ENCODE peak calls at places on chromosomes 16 and 17, in four cellular contexts. Q is ACHN, R is lower lobe of right lung, S is erythroblast. O is an unnamed sample.

GRCh38 chr17:73347355-73347754 is 35.6 kb upstream of the CDC42EP4 start:
- DNase-seq in R (no peak), Q (no peak), S (no peak), O (no peak)

GRCh38 chr17:63954402-63955063 is 18.2 kb downstream of the SCN4A start:
- DNase-seq in Q (no peak), R (no peak), S (no peak), O (no peak)

GRCh38 chr17:30203471-30203981 is 32.0 kb downstream of the SLC6A4 start:
- DNase-seq in S (no peak), Q (no peak), R (no peak), O (no peak)

GRCh38 chr17:42276609-42277341 is 584 bp upstream of the STAT5B start:
- DNase-seq in S (peak), Q (peak), R (peak), O (no peak)

GRCh38 chr16:14211856-14212543 is 140.9 kb downstream of the MRTFB start:
- DNase-seq in Q (no peak), R (no peak), S (no peak), O (no peak)

GRCh38 chr16:66652661-66653060 is 43.9 kb downstream of the CMTM4 start:
- DNase-seq in S (no peak), Q (no peak), R (no peak), O (no peak)

GRCh38 chr16:80746231-80746630 is 58.2 kb downstream of the CDYL2 start:
- DNase-seq in R (no peak), S (no peak), Q (no peak), O (no peak)

GRCh38 chr16:680967-681745 is 946 bp downstream of the STUB1 start:
- DNase-seq in S (peak), Q (peak), R (peak), O (peak)

GRCh38 chr17:60554377-60554788 is 28.3 kb upstream of the APPBP2 start:
- DNase-seq in S (no peak), Q (peak), R (peak), O (no peak)

GRCh38 chr17:2734939-2735338 is 14.5 kb downstream of the CCDC92B start:
- DNase-seq in Q (no peak), R (no peak), S (no peak), O (no peak)

GRCh38 chr17:17792551-17793377 is 44.0 kb downstream of the SREBF1 start:
- DNase-seq in Q (no peak), S (peak), R (no peak), O (peak)

GRCh38 chr16:54632322-54632721 is 298.3 kb upstream of the IRX5 start:
- DNase-seq in R (no peak), Q (no peak), S (no peak), O (no peak)

GRCh38 chr17:58232707-58233156 is 5.7 kb upstream of the LPO start:
- DNase-seq in S (no peak), Q (peak), R (peak), O (peak)

GRCh38 chr17:62892870-62893338 is 73.1 kb upstream of the TANC2 start:
- DNase-seq in Q (peak), S (no peak), R (peak), O (peak)

GRCh38 chr17:1154704-1155103 is 25.1 kb downstream of the ABR start:
- DNase-seq in R (no peak), Q (no peak), S (no peak), O (no peak)